ENCODE peak calls at places on chromosome 6, in seven cellular contexts. X is head of caudate nucleus, Z is NT2/D1, S is anterior cingulate cortex, N is T-helper 1 cell, D is astrocyte of the spinal cord, Y is right lobe of liver. G is an unnamed sample.

GRCh38 chr6:70124882-70125535 is 177.9 kb downstream of the COL9A1 start:
- DNase-seq in X (no peak), Z (no peak), S (no peak), N (no peak), D (peak; percentile 30), Y (no peak), G (peak; percentile 26)

GRCh38 chr6:137465378-137466009 is 28.7 kb downstream of the OLIG3 start:
- DNase-seq in X (no peak), Z (no peak), S (no peak), N (no peak), D (no peak), Y (no peak), G (no peak)

GRCh38 chr6:120774275-120774674 is 560.0 kb downstream of the TBC1D32 start:
- DNase-seq in X (no peak), Z (no peak), S (no peak), N (no peak), D (peak; percentile 77), Y (no peak), G (no peak)

GRCh38 chr6:3001146-3001772 is 1.6 kb downstream of the NQO2 start:
- DNase-seq in X (no peak), Z (no peak), S (no peak), N (no peak), D (no peak), Y (no peak), G (no peak)

GRCh38 chr6:34834789-34835518 is 43.1 kb downstream of the BLTP3A start:
- DNase-seq in X (no peak), Z (no peak), S (no peak), N (no peak), D (no peak), Y (no peak), G (no peak)

GRCh38 chr6:85015396-85015990 is 251.1 kb upstream of the TBX18 start:
- DNase-seq in X (peak; percentile 19), Z (peak; percentile 33), S (no peak), N (no peak), D (peak; percentile 78), Y (peak; percentile 52), G (no peak)

GRCh38 chr6:37702314-37702713 is 4.6 kb upstream of the MDGA1 start:
- DNase-seq in X (no peak), Z (no peak), S (no peak), N (no peak), D (no peak), Y (no peak), G (no peak)

GRCh38 chr6:39172377-39172757 is 56.9 kb downstream of the KCNK5 start:
- DNase-seq in X (no peak), Z (no peak), S (no peak), N (no peak), D (no peak), Y (no peak), G (no peak)

GRCh38 chr6:18978330-18979128 is 591.4 kb downstream of the RNF144B start:
- DNase-seq in X (no peak), Z (peak; percentile 22), S (no peak), N (no peak), D (peak; percentile 28), Y (no peak), G (no peak)

GRCh38 chr6:46684771-46685170 is 2.9 kb upstream of the TDRD6 start:
- DNase-seq in X (no peak), Z (no peak), S (no peak), N (no peak), D (peak; percentile 51), Y (no peak), G (no peak)

GRCh38 chr6:54335871-54336270 is 27.6 kb downstream of the TINAG start:
- DNase-seq in X (no peak), Z (peak; percentile 0), S (no peak), N (no peak), D (peak; percentile 93), Y (no peak), G (no peak)

G was measured in occipital lobe.